ENCODE peak calls at places on chromosomes 13 and 19, in four cellular contexts. One of them, this sample, is unnamed.

GRCh38 chr13:102580552-102581169 is 16.1 kb upstream of the TPP2 start:
- DNase-seq in mesendoderm: peak; percentile 65
- DNase-seq in H9: no peak
- DNase-seq in IMR-90: peak; percentile 80
- DNase-seq in this sample: peak; percentile 71

GRCh38 chr13:23610187-23610576 is 40.0 kb downstream of the TNFRSF19 start:
- DNase-seq in IMR-90: peak; percentile 35
- DNase-seq in mesendoderm: no peak
- DNase-seq in H9: no peak
- DNase-seq in this sample: peak; percentile 14

GRCh38 chr13:77528834-77529500 is 6.5 kb upstream of the SCEL start:
- DNase-seq in IMR-90: no peak
- DNase-seq in H9: no peak
- DNase-seq in mesendoderm: no peak
- DNase-seq in this sample: no peak

GRCh38 chr13:66794340-66795031 is 435.6 kb downstream of the PCDH9 start:
- DNase-seq in H9: no peak
- DNase-seq in mesendoderm: no peak
- DNase-seq in IMR-90: no peak
- DNase-seq in this sample: no peak

GRCh38 chr13:46668302-46668720 is 115.3 kb downstream of the LRCH1 start:
- DNase-seq in IMR-90: peak; percentile 95
- DNase-seq in mesendoderm: no peak
- DNase-seq in H9: no peak
- DNase-seq in this sample: peak; percentile 74

GRCh38 chr19:29587518-29587986 is 18.5 kb upstream of the POP4 start:
- DNase-seq in mesendoderm: no peak
- DNase-seq in H9: no peak
- DNase-seq in IMR-90: peak; percentile 38
- DNase-seq in this sample: peak; percentile 11

GRCh38 chr13:45433381-45433790 is 15.2 kb upstream of the SLC25A30 start:
- DNase-seq in H9: no peak
- DNase-seq in IMR-90: no peak
- DNase-seq in mesendoderm: no peak
- DNase-seq in this sample: no peak

GRCh38 chr19:17946965-17947784 is 14.4 kb downstream of the CCDC124 start:
- DNase-seq in mesendoderm: peak; percentile 23
- DNase-seq in IMR-90: no peak
- DNase-seq in H9: peak; percentile 29
- DNase-seq in this sample: no peak

GRCh38 chr19:37855098-37855497 is 51.3 kb downstream of the WDR87 start:
- DNase-seq in IMR-90: peak; percentile 17
- DNase-seq in mesendoderm: no peak
- DNase-seq in H9: no peak
- DNase-seq in this sample: no peak

GRCh38 chr19:10544753-10545251 is 1.1 kb downstream of the ATG4D start:
- DNase-seq in IMR-90: no peak
- DNase-seq in mesendoderm: no peak
- DNase-seq in H9: no peak
- DNase-seq in this sample: no peak

GRCh38 chr19:4172861-4173473 is 9.4 kb downstream of the SIRT6 start:
- DNase-seq in H9: peak; percentile 85
- DNase-seq in mesendoderm: peak; percentile 71
- DNase-seq in IMR-90: peak; percentile 14
- DNase-seq in this sample: peak; percentile 52

GRCh38 chr19:30111051-30111450 is 169.0 kb downstream of the URI1 start:
- DNase-seq in mesendoderm: no peak
- DNase-seq in H9: no peak
- DNase-seq in IMR-90: no peak
- DNase-seq in this sample: no peak

GRCh38 chr19:47228168-47228936 is 2.6 kb downstream of the BBC3 start:
- DNase-seq in mesendoderm: peak; percentile 71
- DNase-seq in IMR-90: peak; percentile 17
- DNase-seq in H9: peak; percentile 73
- DNase-seq in this sample: peak; percentile 63

GRCh38 chr19:57560049-57560491 is 407 bp upstream of the ZNF550 start:
- DNase-seq in mesendoderm: no peak
- DNase-seq in IMR-90: peak; percentile 76
- DNase-seq in H9: no peak
- DNase-seq in this sample: no peak

GRCh38 chr19:47111081-47111589 is 2.4 kb downstream of the ZC3H4 start:
- DNase-seq in H9: no peak
- DNase-seq in IMR-90: no peak
- DNase-seq in mesendoderm: no peak
- DNase-seq in this sample: no peak

GRCh38 chr13:61670384-61671161 is 254.9 kb upstream of the PCDH20 start:
- DNase-seq in H9: no peak
- DNase-seq in IMR-90: no peak
- DNase-seq in mesendoderm: no peak
- DNase-seq in this sample: no peak

GRCh38 chr13:24910502-24911134 is 146.6 kb downstream of the RNF17 start:
- DNase-seq in H9: no peak
- DNase-seq in mesendoderm: no peak
- DNase-seq in IMR-90: peak; percentile 6
- DNase-seq in this sample: no peak

GRCh38 chr13:75178436-75178835 is 303.5 kb downstream of the TBC1D4 start:
- DNase-seq in mesendoderm: no peak
- DNase-seq in IMR-90: no peak
- DNase-seq in H9: no peak
- DNase-seq in this sample: no peak

GRCh38 chr13:73173160-73173905 is 114.5 kb downstream of the KLF5 start:
- DNase-seq in H9: no peak
- DNase-seq in IMR-90: no peak
- DNase-seq in mesendoderm: no peak
- DNase-seq in this sample: no peak

GRCh38 chr19:32771596-32771995 is 52.0 kb downstream of the TDRD12 start:
- DNase-seq in H9: no peak
- DNase-seq in mesendoderm: no peak
- DNase-seq in IMR-90: no peak
- DNase-seq in this sample: no peak

GRCh38 chr19:32773126-32773525 is 53.6 kb downstream of the TDRD12 start:
- DNase-seq in mesendoderm: no peak
- DNase-seq in H9: no peak
- DNase-seq in IMR-90: no peak
- DNase-seq in this sample: no peak

DNA sequence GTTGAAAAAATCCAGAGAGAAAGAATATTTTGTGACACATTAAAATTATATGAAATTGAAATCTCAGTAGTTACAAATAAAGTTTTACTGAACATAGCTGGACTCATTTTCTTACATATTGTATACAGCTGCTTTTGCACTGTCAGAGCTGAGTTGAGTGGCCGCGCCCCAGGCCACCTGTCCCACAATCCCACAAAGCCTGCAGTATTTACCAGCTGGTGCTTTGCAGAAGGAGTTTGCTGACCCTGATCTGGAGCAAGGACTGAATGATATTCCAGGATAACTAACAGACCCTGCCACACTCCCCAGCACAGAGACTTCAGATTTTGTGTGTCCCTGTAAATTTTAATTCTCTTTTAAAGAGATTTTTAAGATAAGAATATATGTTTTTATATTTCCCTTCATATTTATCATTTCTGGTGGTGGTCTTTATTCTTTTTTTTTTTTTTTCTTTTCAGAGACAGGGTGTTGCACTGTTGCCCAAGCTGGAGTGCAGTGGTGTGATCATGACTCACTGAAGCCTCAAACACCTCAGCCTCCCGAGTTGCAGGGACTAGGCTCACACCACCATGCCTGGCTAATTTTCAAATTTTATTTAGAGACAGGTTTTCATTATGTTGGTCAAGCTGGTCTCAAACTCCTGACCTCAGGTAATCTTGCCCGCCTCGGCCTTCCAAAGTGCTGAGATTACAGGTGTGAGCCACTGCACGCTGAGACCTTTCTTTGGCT is 48.5 kb downstream of the TDRD12 start:
- DNase-seq in IMR-90: no peak
- DNase-seq in H9: no peak
- DNase-seq in mesendoderm: no peak
- DNase-seq in this sample: no peak
- H3K4me1 ChIP-seq in IMR-90: no peaks in the 10 kb centered on the region
- H3K4me1 ChIP-seq in H9: no peaks in the 10 kb centered on the region
- H3K4me1 ChIP-seq in mesendoderm: no peaks in the 10 kb centered on the region
- H3K4me1 ChIP-seq in this sample: no peaks in the 10 kb centered on the region

GRCh38 chr13:110582421-110582954 is 21.0 kb upstream of the RAB20 start:
- DNase-seq in H9: no peak
- DNase-seq in IMR-90: no peak
- DNase-seq in mesendoderm: no peak
- DNase-seq in this sample: no peak
- H3K23ac ChIP-seq in H9: no peak overlapping the region
- H3K23ac ChIP-seq in IMR-90: no peak overlapping the region
- H3K23ac ChIP-seq in mesendoderm: no peak overlapping the region
- H3K23ac ChIP-seq in this sample: no peak overlapping the region

GRCh38 chr13:110872768-110873638 is 41.9 kb downstream of the ANKRD10 start:
- DNase-seq in mesendoderm: no peak
- DNase-seq in H9: no peak
- DNase-seq in IMR-90: no peak
- DNase-seq in this sample: no peak

GRCh38 chr13:110874508-110874960 is 40.3 kb downstream of the ANKRD10 start:
- DNase-seq in H9: peak; percentile 88
- DNase-seq in mesendoderm: peak; percentile 76
- DNase-seq in IMR-90: peak; percentile 46
- DNase-seq in this sample: peak; percentile 79

GRCh38 chr13:110873639-110874507 is 41.0 kb downstream of the ANKRD10 start:
- DNase-seq in mesendoderm: no peak
- DNase-seq in H9: no peak
- DNase-seq in IMR-90: no peak
- DNase-seq in this sample: no peak

GRCh38 chr13:110869805-110870706 is 44.8 kb downstream of the ANKRD10 start:
- DNase-seq in H9: peak; percentile 74
- DNase-seq in IMR-90: peak; percentile 100
- DNase-seq in mesendoderm: peak; percentile 89
- DNase-seq in this sample: peak; percentile 100

DNA sequence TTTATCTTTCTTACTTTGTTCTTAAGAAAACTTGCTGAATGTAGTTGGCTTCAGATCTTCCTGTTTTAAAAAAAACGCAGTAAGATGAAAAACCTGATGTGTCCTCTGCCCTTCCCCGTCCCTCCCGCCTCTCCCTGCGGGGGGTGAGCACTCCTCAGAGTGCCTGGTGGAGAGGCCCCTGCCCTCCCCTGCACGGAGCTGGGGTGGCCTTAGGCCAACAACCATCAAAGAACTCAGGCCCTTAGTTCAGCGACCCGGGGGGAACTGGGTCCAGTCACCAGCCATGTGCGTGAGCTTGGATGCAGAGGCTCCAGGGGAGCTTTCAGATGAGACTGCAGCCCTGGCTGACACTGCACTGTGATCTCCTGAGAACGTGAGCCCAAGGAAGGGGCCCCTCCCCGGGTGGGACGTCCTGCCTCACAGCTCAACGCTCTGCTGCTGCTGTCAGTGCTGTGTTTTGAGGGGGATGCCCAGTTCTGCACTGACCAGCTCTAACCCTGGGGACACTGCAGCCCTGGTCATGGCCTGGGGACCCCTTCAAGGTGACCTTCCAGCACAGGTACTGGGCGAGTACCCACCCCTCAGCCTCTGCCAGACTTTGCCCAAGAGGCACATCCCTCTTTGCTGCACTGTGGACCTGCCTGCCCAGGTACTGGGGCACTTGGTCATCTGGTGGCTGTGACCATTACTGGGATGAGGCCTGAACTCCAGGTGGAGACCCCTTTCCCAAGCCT is 42.7 kb downstream of the ANKRD10 start:
- DNase-seq in mesendoderm: no peak
- DNase-seq in H9: no peak
- DNase-seq in IMR-90: no peak
- DNase-seq in this sample: no peak
- H2BK5ac ChIP-seq in mesendoderm: no peak overlapping the region
- H2BK5ac ChIP-seq in H9: no peak overlapping the region
- H2BK5ac ChIP-seq in IMR-90: no peak overlapping the region
- H2BK5ac ChIP-seq in this sample: no peak overlapping the region

DNA sequence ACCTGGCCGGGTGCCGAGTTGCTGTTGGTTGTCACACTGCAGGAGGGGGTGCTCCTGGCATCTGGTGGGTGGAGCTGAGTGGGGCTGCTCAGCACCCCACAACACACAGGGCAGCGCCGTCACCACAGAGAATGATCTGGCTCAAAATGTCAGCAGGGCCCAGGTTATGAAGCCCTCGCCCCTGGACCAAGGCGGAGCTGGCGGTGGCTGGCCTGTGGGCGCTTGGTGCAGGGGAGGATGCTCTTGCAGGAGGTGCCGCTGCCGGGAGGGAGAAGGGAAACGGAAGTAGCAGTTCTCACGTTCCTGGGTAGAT is 14.2 kb upstream of the LENG8 start:
- DNase-seq in H9: no peak
- DNase-seq in mesendoderm: no peak
- DNase-seq in IMR-90: no peak
- DNase-seq in this sample: no peak
- H3K4me1 ChIP-seq in H9: peaks cover 5% of the 10 kb centered on the region
- H3K4me1 ChIP-seq in mesendoderm: no peaks in the 10 kb centered on the region
- H3K4me1 ChIP-seq in IMR-90: peaks cover 2% of the 10 kb centered on the region
- H3K4me1 ChIP-seq in this sample: peaks cover 37% of the 10 kb centered on the region

GRCh38 chr19:54208784-54209057 is 8.1 kb downstream of the RPS9 start:
- DNase-seq in IMR-90: no peak
- DNase-seq in mesendoderm: peak; percentile 34
- DNase-seq in H9: no peak
- DNase-seq in this sample: peak; percentile 26

GRCh38 chr19:54209748-54210494 is 9.3 kb downstream of the RPS9 start:
- DNase-seq in IMR-90: peak; percentile 98
- DNase-seq in mesendoderm: peak; percentile 36
- DNase-seq in H9: no peak
- DNase-seq in this sample: peak; percentile 98

GRCh38 chr19:54207908-54208783 is 7.5 kb downstream of the RPS9 start:
- DNase-seq in IMR-90: peak; percentile 78
- DNase-seq in H9: no peak
- DNase-seq in mesendoderm: peak; percentile 42
- DNase-seq in this sample: peak; percentile 84

GRCh38 chr19:54209058-54209747 is 8.5 kb downstream of the RPS9 start:
- DNase-seq in H9: peak; percentile 67
- DNase-seq in mesendoderm: peak; percentile 39
- DNase-seq in IMR-90: no peak
- DNase-seq in this sample: no peak

DNA sequence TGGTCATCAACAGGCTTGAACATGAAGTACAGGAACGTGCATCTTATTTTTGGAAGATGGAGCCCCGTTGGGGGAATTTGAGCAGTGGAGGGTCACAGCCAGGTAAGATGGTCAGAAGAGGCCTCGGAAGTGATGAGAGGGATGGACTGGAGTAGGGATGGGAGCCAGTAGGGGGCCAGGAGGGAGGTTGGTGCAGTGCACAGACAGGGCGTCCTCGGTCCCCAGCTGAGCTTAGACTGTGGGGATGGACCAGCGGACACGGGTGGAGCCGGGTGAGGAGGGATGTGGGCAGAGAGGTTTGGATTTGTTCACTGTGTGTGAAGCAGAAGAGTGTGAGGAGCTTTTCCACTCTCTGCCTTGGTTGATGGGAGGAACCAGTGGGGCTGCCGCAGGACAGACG is 10.6 kb downstream of the RPS9 start:
- DNase-seq in H9: no peak
- DNase-seq in IMR-90: no peak
- DNase-seq in mesendoderm: no peak
- DNase-seq in this sample: no peak
- H3K23ac ChIP-seq in H9: no peak overlapping the region
- H3K23ac ChIP-seq in IMR-90: no peak overlapping the region
- H3K23ac ChIP-seq in mesendoderm: no peak overlapping the region
- H3K23ac ChIP-seq in this sample: no peak overlapping the region

GRCh38 chr13:70330697-70331361 is 222.6 kb upstream of the KLHL1 start:
- DNase-seq in H9: no peak
- DNase-seq in mesendoderm: no peak
- DNase-seq in IMR-90: no peak
- DNase-seq in this sample: no peak
- H2BK5ac ChIP-seq in H9: no peak overlapping the region
- H2BK5ac ChIP-seq in mesendoderm: no peak overlapping the region
- H2BK5ac ChIP-seq in IMR-90: no peak overlapping the region
- H2BK5ac ChIP-seq in this sample: no peak overlapping the region